ENCODE peak calls at places on chromosomes 5 and 9, in eight cellular contexts. S, Q, B, X, P, J, E and H are unnamed samples.

GRCh38 chr5:124580925-124581821 is 165.3 kb downstream of the ZNF608 start:
- DNase-seq in S (no peak), Q (no peak), B (peak; percentile 56), X (no peak), P (no peak), J (no peak), E (no peak), H (no peak)

GRCh38 chr9:37246825-37247224 is 126.5 kb downstream of the ZCCHC7 start:
- DNase-seq in S (no peak), Q (no peak), B (no peak), X (no peak), P (no peak), J (no peak), E (no peak), H (no peak)

GRCh38 chr5:37730896-37731455 is 108.9 kb downstream of the GDNF start:
- DNase-seq in S (no peak), Q (no peak), B (no peak), X (peak; percentile 93), P (no peak), J (no peak), E (peak; percentile 24), H (no peak)

GRCh38 chr9:76116913-76117312 is 226.4 kb downstream of the PCSK5 start:
- DNase-seq in S (peak; percentile 43), Q (peak; percentile 4), B (no peak), X (no peak), P (no peak), J (no peak), E (no peak), H (no peak)

GRCh38 chr5:174491265-174491664 is 233.1 kb upstream of the MSX2 start:
- DNase-seq in S (no peak), Q (no peak), B (no peak), X (no peak), P (no peak), J (no peak), E (no peak), H (no peak)

GRCh38 chr5:109859537-109859936 is 169.8 kb downstream of the MAN2A1 start:
- DNase-seq in S (no peak), Q (peak; percentile 37), B (no peak), X (no peak), P (no peak), J (no peak), E (no peak), H (no peak)

GRCh38 chr5:72859127-72859526 is 42.7 kb downstream of the TNPO1 start:
- DNase-seq in S (no peak), Q (no peak), B (no peak), X (no peak), P (no peak), J (no peak), E (no peak), H (no peak)

GRCh38 chr5:74641014-74641777 is 668 bp upstream of the ENC1 start:
- DNase-seq in S (peak; percentile 86), Q (peak; percentile 91), B (peak; percentile 54), X (no peak), P (peak; percentile 83), J (peak; percentile 93), E (no peak), H (peak; percentile 93)

GRCh38 chr5:65803699-65804426 is 81.9 kb downstream of the NLN start:
- DNase-seq in S (peak; percentile 81), Q (no peak), B (no peak), X (no peak), P (no peak), J (no peak), E (no peak), H (no peak)

GRCh38 chr9:124078641-124079040 is 67.1 kb downstream of the LHX2 start:
- DNase-seq in S (peak; percentile 61), Q (peak; percentile 72), B (peak; percentile 24), X (peak; percentile 35), P (no peak), J (peak; percentile 44), E (peak; percentile 16), H (no peak)

GRCh38 chr5:55734658-55735057 is 3.2 kb upstream of the DDX4 start:
- DNase-seq in S (no peak), Q (no peak), B (no peak), X (no peak), P (no peak), J (no peak), E (no peak), H (no peak)

GRCh38 chr9:79975471-79976316 is 403.9 kb downstream of the TLE4 start:
- DNase-seq in S (no peak), Q (no peak), B (no peak), X (no peak), P (no peak), J (no peak), E (no peak), H (no peak)

GRCh38 chr5:51187953-51188591 is 195.2 kb upstream of the ISL1 start:
- DNase-seq in S (no peak), Q (no peak), B (no peak), X (no peak), P (no peak), J (no peak), E (no peak), H (no peak)

GRCh38 chr5:112696786-112697185 is 40.9 kb upstream of the APC start:
- DNase-seq in S (no peak), Q (no peak), B (no peak), X (no peak), P (no peak), J (no peak), E (no peak), H (no peak)

GRCh38 chr5:180402716-180403115 is 49.6 kb upstream of the GFPT2 start:
- DNase-seq in S (no peak), Q (no peak), B (no peak), X (no peak), P (no peak), J (no peak), E (no peak), H (no peak)

GRCh38 chr5:41414598-41414997 is 95.8 kb downstream of the PLCXD3 start:
- DNase-seq in S (peak; percentile 97), Q (peak; percentile 93), B (no peak), X (no peak), P (no peak), J (peak; percentile 80), E (peak; percentile 63), H (no peak)

GRCh38 chr5:128669803-128670202 is 131.8 kb upstream of the FBN2 start:
- DNase-seq in S (peak; percentile 30), Q (no peak), B (no peak), X (no peak), P (no peak), J (peak; percentile 25), E (no peak), H (no peak)

GRCh38 chr5:90528704-90529233 is 615 bp downstream of the LYSMD3 start:
- DNase-seq in S (peak; percentile 27), Q (peak; percentile 61), B (no peak), X (no peak), P (no peak), J (no peak), E (no peak), H (no peak)

GRCh38 chr5:12999667-13000066 is 944.8 kb downstream of the DNAH5 start:
- DNase-seq in S (no peak), Q (no peak), B (no peak), X (no peak), P (no peak), J (no peak), E (no peak), H (no peak)

GRCh38 chr5:74233571-74233970 is 407.0 kb downstream of the ENC1 start:
- DNase-seq in S (peak; percentile 81), Q (peak; percentile 80), B (no peak), X (no peak), P (no peak), J (no peak), E (no peak), H (no peak)

GRCh38 chr5:120415985-120416384 is 48.1 kb upstream of the PRR16 start:
- DNase-seq in S (peak; percentile 38), Q (no peak), B (no peak), X (no peak), P (no peak), J (no peak), E (no peak), H (no peak)

GRCh38 chr9:136764301-136764891 is at the start of gene LCN15:
- DNase-seq in S (no peak), Q (no peak), B (no peak), X (no peak), P (no peak), J (no peak), E (no peak), H (no peak)
- H3K4me3 ChIP-seq in S (no peak within 1 kb of the TSS), Q (no peak within 1 kb of the TSS), B (no peak within 1 kb of the TSS), X (no peak within 1 kb of the TSS), P (no peak within 1 kb of the TSS), J (no peak within 1 kb of the TSS), E (no peak within 1 kb of the TSS), H (no peak within 1 kb of the TSS)

DNA sequence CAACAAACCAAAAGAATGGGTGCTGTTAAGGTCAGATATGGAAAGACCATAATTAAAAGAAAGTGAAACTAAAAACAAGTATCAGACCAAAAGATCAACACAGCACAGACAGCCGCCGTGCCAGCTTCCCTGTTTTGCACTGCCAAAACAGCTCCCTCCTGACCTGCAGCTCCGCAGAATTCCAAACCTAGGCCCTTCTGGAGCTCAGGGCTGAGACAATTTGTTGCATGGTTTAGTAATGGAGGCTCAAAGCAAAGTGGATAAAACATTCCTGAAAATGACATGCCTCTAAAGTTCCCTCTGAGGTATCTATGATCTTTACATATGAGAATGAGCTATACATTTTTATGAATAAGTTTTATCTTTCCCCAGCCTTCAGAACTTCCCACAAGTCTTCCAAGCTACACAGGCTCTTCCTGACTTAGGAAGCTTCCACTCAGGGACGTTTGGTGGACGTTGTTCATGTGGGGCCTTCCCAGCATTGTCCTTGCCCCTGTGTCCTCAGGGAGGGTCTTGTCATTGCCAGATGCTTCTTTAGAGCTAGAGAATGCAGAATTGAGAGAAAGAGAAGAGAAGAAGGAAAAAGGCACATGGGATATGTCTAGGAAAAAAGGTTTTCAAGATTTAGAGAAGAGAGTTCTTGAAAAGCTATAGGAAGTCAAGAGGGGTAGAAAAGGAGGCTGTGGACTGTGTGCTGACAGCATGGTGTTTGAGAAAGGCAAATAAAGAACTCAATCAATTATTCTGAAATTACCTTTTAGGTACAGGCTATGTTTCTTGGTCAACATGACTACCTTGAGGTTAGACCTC is 28.4 kb upstream of the SSBP2 start:
- DNase-seq in S (peak; percentile 53), Q (peak; percentile 66), B (peak; percentile 74), X (peak; percentile 32), P (peak; percentile 58), J (no peak), E (peak; percentile 22), H (peak; percentile 52)
- H3K4me3 ChIP-seq in S (peak overlapping the region; percentile 36), Q (peak overlapping the region; percentile 68), B (peak overlapping the region; percentile 31), X (peak overlapping the region; percentile 11), P (peak overlapping the region; percentile 56), J (no peak overlapping the region), E (peak overlapping the region; percentile 15), H (no peak overlapping the region)

DNA sequence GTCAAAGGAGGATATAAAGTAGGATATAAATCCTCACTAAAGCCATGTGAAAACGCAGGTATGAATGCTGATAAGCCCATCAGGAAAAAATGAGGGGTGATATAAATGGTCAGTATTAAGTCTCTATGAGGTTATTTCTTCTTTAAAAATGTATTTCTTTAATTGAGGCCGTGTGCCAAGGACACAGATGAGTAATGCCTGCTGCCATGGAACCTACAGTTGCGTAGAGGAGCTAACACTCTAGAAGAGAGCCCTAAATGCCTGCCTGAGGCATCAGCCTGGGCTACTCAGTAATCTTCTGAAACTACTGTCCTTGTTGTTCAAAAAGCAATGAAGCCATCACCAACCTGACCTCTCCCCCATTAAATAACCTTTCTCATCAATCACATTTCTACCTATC is 84.9 kb downstream of the KLHL3 start:
- DNase-seq in S (peak; percentile 7), Q (peak; percentile 36), B (no peak), X (no peak), P (no peak), J (no peak), E (no peak), H (no peak)
- H3K4me3 ChIP-seq in S (no peak overlapping the region), Q (no peak overlapping the region), B (no peak overlapping the region), X (no peak overlapping the region), P (no peak overlapping the region), J (no peak overlapping the region), E (no peak overlapping the region), H (no peak overlapping the region)

GRCh38 chr9:6675268-6675667 is 29.7 kb upstream of the GLDC start:
- DNase-seq in S (no peak), Q (no peak), B (no peak), X (peak; percentile 67), P (no peak), J (no peak), E (no peak), H (no peak)
- H3K4me3 ChIP-seq in S (no peak overlapping the region), Q (no peak overlapping the region), B (no peak overlapping the region), X (no peak overlapping the region), P (no peak overlapping the region), J (no peak overlapping the region), E (no peak overlapping the region), H (no peak overlapping the region)